ENCODE peak calls at places on chromosomes 3 and 15, in four cellular contexts. B is H54, F is Peyer's patch, C is HCT116. J is an unnamed sample.

GRCh38 chr15:47504624-47505256 is 212.6 kb upstream of the SEMA6D start:
- DNase-seq in B (no peak), F (no peak), C (no peak), J (no peak)

GRCh38 chr3:142586803-142587406 is 8.4 kb upstream of the ATR start:
- DNase-seq in B (peak), F (no peak), C (peak), J (no peak)

GRCh38 chr3:34005886-34006285 is 207.5 kb downstream of the PDCD6IP start:
- DNase-seq in B (peak), F (no peak), C (no peak), J (no peak)

GRCh38 chr3:99640214-99640851 is 1.9 kb downstream of the COL8A1 start:
- DNase-seq in B (no peak), F (no peak), C (no peak), J (no peak)

GRCh38 chr15:59294961-59295741 is 77.5 kb downstream of the MYO1E start:
- DNase-seq in B (no peak), F (no peak), C (peak), J (no peak)

GRCh38 chr3:159761377-159761776 is 227.3 kb upstream of the IL12A start:
- DNase-seq in B (no peak), F (no peak), C (no peak), J (peak)

GRCh38 chr15:88989578-88989977 is 76.4 kb upstream of the MFGE8 start:
- DNase-seq in B (no peak), F (no peak), C (no peak), J (no peak)

GRCh38 chr15:48408337-48408736 is 77.1 kb downstream of the DUT start:
- DNase-seq in B (no peak), F (no peak), C (no peak), J (no peak)

GRCh38 chr15:90075420-90076289 is 26.6 kb downstream of the IDH2 start:
- DNase-seq in B (no peak), F (no peak), C (peak), J (no peak)

GRCh38 chr15:95458736-95459135 is 871.8 kb upstream of the NR2F2 start:
- DNase-seq in B (no peak), F (no peak), C (no peak), J (no peak)

GRCh38 chr3:125075738-125076137 is 19.9 kb upstream of the HEG1 start:
- DNase-seq in B (no peak), F (no peak), C (no peak), J (no peak)

GRCh38 chr3:134941820-134942219 is 146.8 kb downstream of the EPHB1 start:
- DNase-seq in B (no peak), F (no peak), C (no peak), J (no peak)

GRCh38 chr3:13852638-13853009 is 27.2 kb downstream of the WNT7A start:
- DNase-seq in B (no peak), F (no peak), C (no peak), J (no peak)

GRCh38 chr3:99846472-99846871 is 28.8 kb downstream of the CMSS1 start:
- DNase-seq in B (no peak), F (no peak), C (no peak), J (no peak)

GRCh38 chr15:80801891-80802680 is 22.9 kb downstream of the CEMIP start:
- DNase-seq in B (peak), F (peak), C (no peak), J (no peak)

GRCh38 chr3:149393355-149394165 is 16.1 kb upstream of the TM4SF1 start:
- DNase-seq in B (no peak), F (peak), C (peak), J (peak)

GRCh38 chr15:70830615-70831014 is 23.3 kb downstream of the LARP6 start:
- DNase-seq in B (no peak), F (no peak), C (no peak), J (no peak)

DNA sequence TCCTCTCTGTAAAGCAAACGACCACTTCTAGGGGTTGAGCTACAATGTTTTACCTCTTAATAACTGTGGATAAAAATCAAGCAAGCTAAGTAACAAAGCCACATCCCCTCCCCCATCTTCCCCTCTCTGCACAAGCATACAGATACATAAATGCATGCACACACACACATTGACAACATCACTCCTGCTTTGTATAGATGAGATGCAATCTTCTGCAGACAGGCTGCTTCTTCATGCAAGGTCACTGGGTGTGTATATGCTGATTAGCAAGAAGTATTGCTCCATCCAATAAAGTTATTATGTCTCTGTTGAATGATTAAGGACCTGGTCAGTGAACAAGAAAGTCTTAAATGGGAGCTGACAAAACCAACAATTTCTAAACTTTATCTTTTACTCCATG is 8.8 kb upstream of the ATP11B start:
- DNase-seq in B (no peak), F (no peak), C (no peak), J (no peak)
- TF ChIP-seq POLR2A in B (no peak), F (no peak), C (no peak), J (no peak)

GRCh38 chr15:78438595-78439285 is 724 bp downstream of the IREB2 start:
- DNase-seq in B (no peak), F (no peak), C (no peak), J (no peak)

GRCh38 chr15:78437107-78437761 is 782 bp upstream of the IREB2 start:
- DNase-seq in B (no peak), F (no peak), C (peak), J (no peak)

GRCh38 chr15:78440375-78441373 is 2.7 kb downstream of the IREB2 start:
- DNase-seq in B (no peak), F (no peak), C (no peak), J (no peak)

GRCh38 chr15:78434134-78434533 is 3.9 kb upstream of the IREB2 start:
- DNase-seq in B (no peak), F (no peak), C (no peak), J (no peak)

GRCh38 chr15:78437762-78438594 is at the start of gene IREB2:
- DNase-seq in B (peak), F (peak), C (peak), J (peak)
- TF ChIP-seq POLR2A in B (peak), F (peak), C (peak), J (peak)

GRCh38 chr3:50327129-50327528 is 894 bp downstream of the TUSC2 start:
- DNase-seq in B (no peak), F (no peak), C (no peak), J (no peak)

GRCh38 chr3:50330330-50330729 is 2.3 kb upstream of the TUSC2 start:
- DNase-seq in B (no peak), F (no peak), C (no peak), J (no peak)

GRCh38 chr3:50325497-50326181 is 2.4 kb downstream of the TUSC2 start:
- DNase-seq in B (no peak), F (no peak), C (no peak), J (no peak)

GRCh38 chr3:50326182-50326541 is 1.9 kb downstream of the TUSC2 start:
- DNase-seq in B (no peak), F (no peak), C (no peak), J (no peak)

GRCh38 chr3:50327943-50328691 is at the start of gene TUSC2:
- DNase-seq in B (peak), F (peak), C (peak), J (peak)
- TF ChIP-seq POLR2A in B (peak), F (peak), C (no peak), J (peak)

DNA sequence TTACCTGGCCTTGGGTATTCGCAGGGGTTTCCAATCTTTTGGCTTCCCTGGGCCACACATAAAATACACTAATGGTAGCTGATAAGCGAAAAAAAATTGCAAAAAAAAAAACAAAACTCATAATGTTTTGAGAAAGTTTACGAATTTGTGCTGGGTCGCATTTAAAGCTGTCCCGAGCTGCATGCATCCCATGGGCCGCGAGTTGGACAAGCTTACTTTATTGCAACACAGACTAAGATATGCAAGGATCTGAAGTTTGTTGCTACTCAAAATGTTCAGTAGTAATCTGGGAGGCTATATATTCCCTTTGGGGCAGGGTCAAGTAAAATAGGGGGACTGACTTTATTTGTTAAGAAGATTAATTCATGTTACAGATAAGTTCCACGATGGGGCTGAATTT is 247.9 kb downstream of the CD47 start:
- DNase-seq in B (no peak), F (no peak), C (no peak), J (no peak)
- TF ChIP-seq POLR2A in B (no peak), F (no peak), C (no peak), J (no peak)

GRCh38 chr3:138947303-138948121 is 495 bp downstream of the FOXL2NB start:
- DNase-seq in B (no peak), F (no peak), C (no peak), J (peak)
- TF ChIP-seq POLR2A in B (no peak), F (no peak), C (no peak), J (peak)

GRCh38 chr15:82874961-82875360 is 65.5 kb downstream of the WHAMM start:
- DNase-seq in B (no peak), F (no peak), C (no peak), J (no peak)
- TF ChIP-seq POLR2A in B (no peak), F (no peak), C (no peak), J (no peak)

GRCh38 chr3:23202921-23203650 is at the start of gene UBE2E2:
- DNase-seq in B (peak), F (peak), C (no peak), J (peak)
- TF ChIP-seq POLR2A in B (peak), F (no peak), C (no peak), J (peak)